ENCODE peak calls at places on chromosomes 4 and X, in eight cellular contexts. Y is cardiac muscle cell; V is astrocyte of the spinal cord; R is CD8-positive, alpha-beta T cell; I is GM20000; Q is Panc1; T is PC-3; O is neural progenitor cell. Z is an unnamed sample.

GRCh38 chr4:72352746-72353145 is 216.3 kb downstream of the ADAMTS3 start:
- DNase-seq in R (no peak), V (no peak), Y (no peak), O (no peak), T (peak), Q (no peak), I (no peak), Z (no peak)

GRCh38 chrX:53239474-53239873 is 14.5 kb upstream of the KDM5C start:
- DNase-seq in Y (no peak), Q (no peak), I (peak), V (no peak), R (no peak), T (peak), O (no peak), Z (no peak)

GRCh38 chr4:177214935-177215334 is 94.7 kb upstream of the NEIL3 start:
- DNase-seq in Q (no peak), Y (no peak), I (no peak), V (no peak), T (peak), R (no peak), O (no peak), Z (no peak)

GRCh38 chr4:148076964-148077363 is 345.1 kb downstream of the ARHGAP10 start:
- DNase-seq in Q (no peak), O (no peak), I (no peak), R (no peak), V (peak), T (no peak), Y (no peak), Z (no peak)

GRCh38 chrX:6024204-6024603 is 204.5 kb downstream of the NLGN4X start:
- DNase-seq in T (peak), I (no peak), O (no peak), R (no peak), V (peak), Y (no peak), Q (no peak), Z (no peak)

GRCh38 chr4:64200001-64200555 is 209.2 kb downstream of the TECRL start:
- DNase-seq in Y (no peak), Q (no peak), R (no peak), V (no peak), T (peak), O (no peak), I (no peak), Z (no peak)

GRCh38 chr4:56388311-56388710 is 1.0 kb upstream of the AASDH start:
- DNase-seq in R (no peak), O (no peak), V (no peak), Q (no peak), T (peak), Y (no peak), I (no peak), Z (no peak)

GRCh38 chr4:134585972-134586371 is 384.4 kb upstream of the PABPC4L start:
- DNase-seq in T (no peak), V (no peak), Q (no peak), Y (no peak), I (no peak), O (no peak), R (no peak), Z (no peak)

GRCh38 chrX:22194207-22194606 is 78.5 kb upstream of the CBLL2 start:
- DNase-seq in Q (no peak), I (no peak), R (no peak), O (no peak), V (no peak), Y (no peak), T (no peak), Z (no peak)

GRCh38 chrX:140836874-140837273 is 127.3 kb downstream of the LINC00632 start:
- DNase-seq in Q (no peak), T (no peak), O (no peak), Y (no peak), R (no peak), V (no peak), I (no peak), Z (no peak)

GRCh38 chr4:184097240-184097619 is 120.4 kb downstream of the ENPP6 start:
- DNase-seq in Y (no peak), I (peak), T (no peak), V (no peak), O (peak), Q (no peak), R (no peak), Z (no peak)

GRCh38 chr4:94759767-94760211 is 2.0 kb downstream of the BMPR1B start:
- DNase-seq in Y (no peak), V (no peak), I (no peak), T (peak), Q (no peak), O (no peak), R (no peak), Z (no peak)

GRCh38 chr4:15702941-15703403 is at the start of gene BST1:
- DNase-seq in Y (no peak), O (peak), V (peak), Q (no peak), T (no peak), I (peak), R (peak), Z (peak)

GRCh38 chrX:15483897-15484296 is 9.2 kb downstream of the PIR start:
- DNase-seq in Q (no peak), R (no peak), T (no peak), V (no peak), I (no peak), Y (no peak), O (no peak), Z (no peak)

GRCh38 chr4:140096483-140096861 is 57.5 kb downstream of the MAML3 start:
- DNase-seq in V (no peak), I (no peak), O (no peak), T (no peak), Y (no peak), R (no peak), Q (no peak), Z (no peak)

GRCh38 chr4:124907881-124908280 is 195.3 kb upstream of the ANKRD50 start:
- DNase-seq in Q (no peak), Y (no peak), O (no peak), V (peak), I (no peak), R (no peak), T (peak), Z (no peak)

GRCh38 chr4:183303278-183303677 is 16.8 kb downstream of the CLDN22 start:
- DNase-seq in Y (no peak), V (no peak), T (no peak), Q (no peak), R (no peak), O (no peak), I (no peak), Z (no peak)

GRCh38 chrX:9935436-9935835 is 31.7 kb upstream of the CLDN34 start:
- DNase-seq in O (no peak), I (no peak), T (no peak), Y (no peak), Q (no peak), R (no peak), V (no peak), Z (no peak)

GRCh38 chr4:183438458-183439113 is 5.8 kb upstream of the CDKN2AIP start:
- DNase-seq in Y (no peak), T (peak), V (peak), O (no peak), I (no peak), Q (peak), R (no peak), Z (no peak)

GRCh38 chr4:168063031-168063430 is 29.3 kb upstream of the ANXA10 start:
- DNase-seq in V (no peak), Q (no peak), Y (no peak), T (no peak), R (no peak), I (no peak), O (no peak), Z (no peak)

GRCh38 chr4:86892639-86892965 is 380 bp upstream of the C4orf36 start:
- DNase-seq in I (no peak), R (no peak), T (no peak), Y (no peak), Q (no peak), V (no peak), O (no peak), Z (no peak)

GRCh38 chr4:79882806-79883205 is 190.2 kb downstream of the ANTXR2 start:
- DNase-seq in V (no peak), R (no peak), T (no peak), I (no peak), O (no peak), Q (no peak), Y (no peak), Z (no peak)

GRCh38 chr4:76809594-76810305 is 88.2 kb downstream of the SOWAHB start:
- DNase-seq in Y (no peak), V (no peak), O (no peak), I (no peak), T (no peak), R (no peak), Q (no peak), Z (no peak)

GRCh38 chr4:768076-768475 is 57.9 kb downstream of the CPLX1 start:
- DNase-seq in Y (no peak), O (no peak), R (no peak), Q (no peak), I (no peak), T (no peak), V (no peak), Z (no peak)

GRCh38 chr4:26484032-26484515 is 6.2 kb downstream of the CCKAR start:
- DNase-seq in Q (no peak), T (no peak), O (no peak), Y (peak), R (no peak), V (no peak), I (no peak), Z (no peak)

GRCh38 chr4:44916406-44916805 is 190.1 kb upstream of the GNPDA2 start:
- DNase-seq in I (no peak), Q (no peak), O (no peak), T (peak), V (peak), R (no peak), Y (no peak), Z (no peak)

GRCh38 chr4:99630857-99631256 is 26.8 kb downstream of the C4orf54 start:
- DNase-seq in O (no peak), T (no peak), I (no peak), Y (no peak), Q (no peak), R (no peak), V (no peak), Z (no peak)

GRCh38 chr4:677431-678293 is 3.3 kb downstream of the MYL5 start:
- DNase-seq in I (no peak), T (peak), R (no peak), Q (no peak), Y (no peak), O (no peak), V (no peak), Z (no peak)

GRCh38 chrX:17617794-17618193 is 119.5 kb upstream of the SCML1 start:
- DNase-seq in O (no peak), Q (no peak), T (no peak), I (no peak), R (no peak), V (no peak), Y (no peak), Z (no peak)

GRCh38 chr4:17786567-17786966 is 5.1 kb upstream of the FAM184B start:
- DNase-seq in I (no peak), V (peak), T (peak), O (no peak), Q (no peak), R (no peak), Y (no peak), Z (no peak)

GRCh38 chr4:17788956-17789355 is 7.5 kb upstream of the FAM184B start:
- DNase-seq in I (no peak), V (no peak), Q (no peak), R (no peak), T (peak), O (no peak), Y (no peak), Z (no peak)

GRCh38 chr4:17781831-17782287 is 438 bp upstream of the FAM184B start:
- DNase-seq in R (no peak), V (no peak), I (no peak), T (no peak), O (peak), Q (no peak), Y (peak), Z (no peak)

GRCh38 chr4:17787315-17787714 is 5.9 kb upstream of the FAM184B start:
- DNase-seq in I (no peak), R (no peak), Y (no peak), Q (no peak), T (peak), V (peak), O (no peak), Z (no peak)

DNA sequence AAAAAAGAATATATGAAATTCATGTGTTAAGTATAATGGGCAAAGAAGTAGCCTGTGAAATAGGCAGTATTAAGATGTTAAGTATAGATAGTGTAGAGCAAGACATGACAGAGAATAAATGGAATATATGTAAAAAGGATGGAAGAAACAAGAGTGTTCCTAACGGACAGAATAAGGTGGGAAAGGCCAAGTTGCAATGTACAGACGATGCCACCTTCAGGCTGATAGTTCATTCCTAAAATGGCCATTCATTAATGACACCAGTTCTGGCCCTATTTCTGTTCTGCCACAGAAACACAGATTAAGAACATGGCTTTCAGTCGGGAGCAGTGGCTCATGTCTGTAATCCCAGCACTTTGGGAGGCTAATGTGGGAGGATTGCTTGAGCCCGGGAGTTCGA is 4.4 kb upstream of the FAM184B start:
- DNase-seq in Y (no peak), Q (no peak), R (no peak), T (no peak), O (no peak), I (no peak), V (no peak), Z (no peak)
- TF ChIP-seq CTCF in Y (no peak), Q (peak), R (no peak), T (peak), O (peak), I (no peak), V (no peak), Z (no peak)

GRCh38 chrX:142089193-142089592 is 115.9 kb downstream of the MAGEC2 start:
- DNase-seq in O (no peak), V (peak), Y (peak), I (no peak), T (peak), R (no peak), Q (peak), Z (no peak)
- TF ChIP-seq CTCF in O (peak), V (peak), Y (peak), I (no peak), T (peak), R (no peak), Q (peak), Z (no peak)

GRCh38 chrX:129612396-129612795 is 42.4 kb downstream of the APLN start:
- DNase-seq in R (no peak), T (no peak), I (no peak), V (no peak), Y (no peak), O (no peak), Q (no peak), Z (no peak)

GRCh38 chrX:129606918-129607317 is 47.8 kb downstream of the APLN start:
- DNase-seq in Y (peak), O (peak), V (peak), T (peak), I (peak), Q (peak), R (peak), Z (peak)

GRCh38 chrX:129613596-129613995 is 41.2 kb downstream of the APLN start:
- DNase-seq in V (no peak), Y (no peak), O (no peak), Q (no peak), R (no peak), T (peak), I (no peak), Z (no peak)

GRCh38 chrX:129609395-129609794 is 45.4 kb downstream of the APLN start:
- DNase-seq in T (no peak), I (no peak), Y (no peak), O (no peak), Q (no peak), R (no peak), V (no peak), Z (no peak)
- TF ChIP-seq CTCF in T (peak), I (no peak), Y (peak), O (no peak), Q (no peak), R (no peak), V (peak), Z (no peak)

GRCh38 chrX:155417769-155418168 is 35.9 kb downstream of the F8A2 start:
- DNase-seq in V (no peak), I (no peak), O (no peak), Q (no peak), Y (no peak), T (no peak), R (no peak), Z (no peak)
- TF ChIP-seq CTCF in V (no peak), I (no peak), O (no peak), Q (no peak), Y (no peak), T (no peak), R (no peak), Z (no peak)

DNA sequence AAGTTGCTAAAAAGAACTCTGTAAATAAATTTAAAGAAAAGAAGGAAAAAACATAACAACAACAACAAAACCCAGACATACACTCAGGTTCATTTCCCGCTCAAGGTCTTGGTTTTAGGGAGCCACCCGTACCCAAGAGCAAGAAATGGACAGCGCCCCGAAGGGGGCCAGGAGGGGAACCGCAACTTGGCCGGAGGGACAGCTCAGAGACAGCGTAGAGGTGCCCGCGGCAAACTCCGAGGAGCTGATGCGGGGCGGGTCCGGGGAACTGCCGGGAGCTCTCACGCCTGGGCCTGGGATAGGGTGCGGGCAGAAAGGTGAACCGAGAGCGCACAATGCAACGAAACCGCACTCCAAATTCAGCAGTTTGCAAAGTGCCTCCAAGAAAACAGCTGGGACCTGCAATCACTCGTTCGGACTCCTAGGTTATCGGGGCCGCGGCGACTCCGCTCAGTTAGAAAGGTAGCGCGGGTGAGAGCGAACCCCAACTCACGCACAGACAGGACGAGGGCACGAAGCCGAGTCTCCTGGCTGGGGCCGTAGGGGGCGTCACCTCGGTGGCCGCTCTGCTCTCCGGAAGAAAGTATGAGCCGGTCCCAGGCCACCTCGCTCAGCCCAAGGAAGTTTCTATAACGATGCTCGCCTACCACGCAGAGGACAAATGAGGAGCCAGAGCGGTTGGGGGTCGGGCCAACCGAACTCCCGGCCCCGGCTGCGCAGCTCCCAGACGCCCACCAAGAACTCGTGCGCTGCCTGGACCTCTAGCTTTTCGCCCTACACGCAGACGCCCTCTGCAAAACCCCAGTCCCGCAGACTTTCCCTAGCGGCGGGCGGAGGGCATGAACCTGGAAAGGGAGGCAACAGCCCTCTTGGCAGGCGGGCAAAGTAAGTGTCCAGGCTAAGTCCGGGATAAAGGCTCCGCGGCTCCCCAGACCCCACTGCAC is 1.4 kb downstream of the NDNF start:
- DNase-seq in V (no peak), Q (no peak), R (peak), T (no peak), O (peak), I (peak), Y (peak), Z (no peak)
- TF ChIP-seq CTCF in V (peak), Q (peak), R (no peak), T (no peak), O (peak), I (no peak), Y (peak), Z (no peak)

DNA sequence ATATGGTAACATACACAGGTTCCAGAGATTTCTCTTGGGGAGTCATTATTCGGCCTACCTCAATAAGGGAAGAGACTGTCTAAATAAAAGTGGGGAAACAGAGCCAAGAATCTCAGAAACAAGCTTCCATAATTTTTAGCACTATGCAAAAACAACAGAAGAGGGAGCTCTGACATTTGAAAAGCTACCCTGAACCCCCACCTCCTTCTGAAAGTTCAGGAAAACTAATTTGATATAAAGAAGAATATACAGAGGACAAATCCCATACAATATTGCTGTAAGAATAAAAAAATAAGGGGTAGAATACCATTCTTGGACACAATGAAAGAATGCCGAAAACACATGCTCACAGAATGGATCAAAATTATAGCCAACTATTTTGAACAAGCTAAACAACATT is 14.3 kb upstream of the ZNF41 start:
- DNase-seq in V (peak), R (no peak), T (peak), Y (no peak), Q (no peak), O (no peak), I (no peak), Z (no peak)
- TF ChIP-seq CTCF in V (peak), R (no peak), T (peak), Y (peak), Q (peak), O (peak), I (no peak), Z (no peak)

DNA sequence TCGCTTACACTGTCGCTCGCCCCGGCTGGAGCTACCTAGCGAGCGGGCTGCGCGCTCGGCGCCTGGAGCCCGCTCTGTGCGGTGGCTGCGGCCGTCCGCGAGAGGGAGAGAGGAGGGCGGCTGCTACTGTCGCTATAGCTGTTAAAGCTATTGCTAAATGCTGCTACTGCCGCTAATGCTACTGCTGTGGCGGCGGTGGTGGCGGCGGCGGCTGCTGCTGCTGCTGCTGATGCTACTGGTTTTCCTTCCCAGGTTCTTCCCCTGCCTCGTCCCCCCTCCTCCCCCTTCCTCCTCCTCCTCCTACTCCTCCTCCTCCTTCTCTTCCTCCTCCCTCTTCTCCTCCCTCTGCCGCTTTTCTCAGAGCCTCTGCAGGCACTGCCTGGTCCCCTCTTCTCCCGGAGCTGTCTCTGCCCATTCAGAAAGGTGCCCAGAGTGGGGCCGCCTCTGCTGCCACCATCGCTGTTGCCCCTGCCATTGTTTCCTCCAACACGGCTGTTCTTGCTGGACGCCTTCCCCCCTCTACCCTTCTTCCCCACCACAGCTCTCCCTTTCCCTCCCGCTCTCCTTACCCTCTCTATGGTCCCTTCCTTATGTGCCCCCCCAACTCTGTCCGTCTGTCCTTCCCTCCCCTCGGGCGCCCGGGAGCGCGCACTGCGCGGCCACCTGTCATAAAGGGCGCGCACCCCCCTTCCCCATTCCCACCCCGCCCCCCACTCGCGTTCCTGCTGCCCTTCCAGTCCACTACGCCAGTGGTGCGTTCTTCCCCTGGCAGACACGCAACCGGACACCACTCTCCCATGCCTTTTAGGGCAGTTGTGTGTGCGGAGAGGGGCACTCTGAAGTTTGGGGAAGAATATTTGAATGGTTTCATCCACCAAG is at the start of gene NEXMIF:
- DNase-seq in I (peak), O (peak), V (no peak), R (peak), T (peak), Q (no peak), Y (peak), Z (no peak)
- TF ChIP-seq CTCF in I (no peak), O (peak), V (peak), R (no peak), T (no peak), Q (no peak), Y (peak), Z (no peak)

Z was measured in natural killer cell.